ENCODE peak calls at places on chromosomes 1 and 21, in six cellular contexts. C is cardiac fibroblast; T is CD4-positive, alpha-beta memory T cell; S is germinal center; X is stimulated activated CD8-positive, alpha-beta memory T cell treated with anti-CD3 and anti-CD28 coated beads, Interleukin-7, amount 100 ng/mL, for 48 hours; R is kidney. Z is an unnamed sample.

GRCh38 chr1:38127432-38127831 is 80.8 kb upstream of the POU3F1 start:
- DNase-seq in C (no peak), T (no peak), S (no peak), X (no peak), R (no peak), Z (peak; percentile 6)

GRCh38 chr1:173409613-173410012 is 67.5 kb upstream of the PRDX6 start:
- DNase-seq in C (peak; percentile 82), T (no peak), S (peak; percentile 55), X (no peak), R (no peak), Z (peak; percentile 28)

GRCh38 chr1:229221106-229222019 is 49.5 kb upstream of the RAB4A start:
- DNase-seq in C (peak; percentile 59), T (no peak), S (no peak), X (no peak), R (peak; percentile 78), Z (peak; percentile 83)

GRCh38 chr1:4027492-4028138 is 127.5 kb upstream of the C1orf174 start:
- DNase-seq in C (no peak), T (no peak), S (peak; percentile 89), X (no peak), R (no peak), Z (no peak)

GRCh38 chr1:183648042-183648441 is 5.1 kb downstream of the APOBEC4 start:
- DNase-seq in C (no peak), T (no peak), S (no peak), X (no peak), R (no peak), Z (no peak)

GRCh38 chr21:26747216-26747615 is 98.0 kb downstream of the ADAMTS1 start:
- DNase-seq in C (no peak), T (no peak), S (no peak), X (no peak), R (no peak), Z (no peak)

GRCh38 chr1:197207081-197207480 is 60.6 kb upstream of the ASPM start:
- DNase-seq in C (no peak), T (no peak), S (no peak), X (no peak), R (no peak), Z (no peak)

GRCh38 chr1:205981257-205981656 is 21.9 kb downstream of the RAB7B start:
- DNase-seq in C (no peak), T (no peak), S (no peak), X (no peak), R (no peak), Z (no peak)

GRCh38 chr1:86757272-86757984 is 53.1 kb downstream of the SH3GLB1 start:
- DNase-seq in C (peak; percentile 65), T (no peak), S (no peak), X (no peak), R (no peak), Z (no peak)

GRCh38 chr1:183247931-183248330 is 61.9 kb downstream of the LAMC2 start:
- DNase-seq in C (no peak), T (no peak), S (no peak), X (no peak), R (no peak), Z (no peak)

GRCh38 chr1:227759345-227760300 is 24.4 kb downstream of the SNAP47 start:
- DNase-seq in C (peak; percentile 96), T (no peak), S (no peak), X (no peak), R (peak; percentile 48), Z (peak; percentile 27)